ENCODE peak calls at places on chromosome 17, in four cellular contexts. I is naive thymus-derived CD4-positive, alpha-beta T cell; V is A673; F is Caco-2. U is an unnamed sample.

GRCh38 chr17:79831367-79832210 is 7.7 kb downstream of the CBX4 start:
- DNase-seq in F (no peak), I (no peak), V (no peak), U (peak)

GRCh38 chr17:62781356-62781755 is 26.8 kb downstream of the MARCHF10 start:
- DNase-seq in F (no peak), I (no peak), V (no peak), U (no peak)

GRCh38 chr17:2011421-2012371 is 13.4 kb downstream of the RTN4RL1 start:
- DNase-seq in I (no peak), V (peak), F (no peak), U (no peak)

GRCh38 chr17:20930065-20930760 is 112.6 kb downstream of the USP22 start:
- DNase-seq in F (no peak), V (no peak), I (no peak), U (no peak)

GRCh38 chr17:4945176-4945943 is 3.0 kb downstream of the PFN1 start:
- DNase-seq in V (peak), I (no peak), F (peak), U (no peak)

GRCh38 chr17:64780096-64781012 is 118.2 kb upstream of the SMURF2 start:
- DNase-seq in V (peak), F (peak), I (peak), U (peak)

GRCh38 chr17:69773081-69773480 is 301.9 kb upstream of the KCNJ16 start:
- DNase-seq in V (peak), I (no peak), F (no peak), U (no peak)

GRCh38 chr17:61877837-61878236 is 14.5 kb upstream of the BRIP1 start:
- DNase-seq in I (no peak), V (no peak), F (no peak), U (no peak)

GRCh38 chr17:74205274-74205673 is 1.8 kb downstream of the RPL38 start:
- DNase-seq in I (no peak), F (no peak), V (no peak), U (no peak)
- H3K4me3 ChIP-seq in I (peak), F (no peak), V (peak), U (peak)

DNA sequence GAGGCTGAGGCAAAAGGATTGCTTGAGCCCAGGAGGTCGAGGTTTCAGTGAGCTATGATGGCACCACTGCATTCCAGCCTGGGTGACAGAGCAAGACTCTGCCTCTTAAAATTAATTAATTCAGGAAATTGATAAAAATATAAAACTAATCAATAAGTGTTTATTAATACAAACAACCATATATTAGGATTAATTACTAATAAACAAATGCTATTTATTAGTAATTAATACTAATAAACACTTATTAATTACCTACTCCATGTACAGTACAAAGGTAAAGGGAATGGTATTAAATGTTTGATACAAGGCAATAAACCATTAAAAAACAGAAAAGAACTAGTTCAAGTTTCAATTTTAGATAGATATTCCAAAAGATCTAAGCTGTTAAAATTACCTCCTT is 119.2 kb upstream of the C17orf78 start:
- DNase-seq in F (no peak), I (no peak), V (no peak), U (no peak)
- H3K4me3 ChIP-seq in F (no peak), I (no peak), V (no peak), U (no peak)

GRCh38 chr17:6995500-6996255 is at the start of gene ALOX12:
- DNase-seq in I (no peak), V (no peak), F (no peak), U (no peak)
- H3K4me3 ChIP-seq in I (no peak), V (no peak), F (no peak), U (no peak)

GRCh38 chr17:32298298-32298697 is 32.7 kb downstream of the RHBDL3 start:
- DNase-seq in F (no peak), I (no peak), V (no peak), U (no peak)
- H3K4me3 ChIP-seq in F (no peak), I (no peak), V (no peak), U (no peak)

GRCh38 chr17:50018909-50019308 is 23.9 kb upstream of the DLX3 start:
- DNase-seq in V (no peak), F (no peak), I (no peak), U (no peak)
- H3K4me3 ChIP-seq in V (no peak), F (no peak), I (no peak), U (no peak)

GRCh38 chr17:57463103-57463885 is 207.0 kb downstream of the MSI2 start:
- DNase-seq in I (no peak), V (no peak), F (no peak), U (no peak)
- H3K4me3 ChIP-seq in I (no peak), V (no peak), F (no peak), U (no peak)